ENCODE peak calls at places on chromosomes 1 and 21, in six cellular contexts. O is HCT116, K is testis, G is stomach, R is spleen, M is heart left ventricle. D is an unnamed sample. For H3K4me1, the result is how much of the 10 kb centered on the place peaks cover.

GRCh38 chr1:58264462-58264861 is 282.1 kb downstream of the OMA1 start:
- DNase-seq in O (no peak), M (no peak), K (no peak), G (no peak), R (no peak), D (no peak)

GRCh38 chr1:98903261-98903660 is 101.4 kb downstream of the PLPPR5 start:
- DNase-seq in G (no peak), R (no peak), O (no peak), K (no peak), M (no peak), D (no peak)

GRCh38 chr1:226550671-226551041 is 2.1 kb downstream of the STUM start:
- DNase-seq in R (no peak), G (no peak), O (no peak), M (no peak), K (no peak), D (no peak)

GRCh38 chr1:232218955-232219865 is 410.7 kb downstream of the SIPA1L2 start:
- DNase-seq in K (peak), O (no peak), G (peak), M (peak), R (no peak), D (no peak)

GRCh38 chr1:66585002-66585401 is 51.0 kb downstream of the SGIP1 start:
- DNase-seq in M (no peak), O (no peak), G (no peak), R (no peak), K (no peak), D (no peak)

GRCh38 chr1:160520999-160521398 is 2.1 kb downstream of the SLAMF6 start:
- DNase-seq in M (no peak), K (no peak), G (no peak), R (no peak), O (no peak), D (no peak)

GRCh38 chr1:185401019-185401418 is 84.0 kb upstream of the IVNS1ABP start:
- DNase-seq in G (no peak), O (no peak), K (no peak), M (no peak), R (no peak), D (no peak)

GRCh38 chr1:205849619-205850355 is at the start of gene PM20D1:
- DNase-seq in O (no peak), K (peak), R (peak), G (peak), M (peak), D (peak)

GRCh38 chr1:156896490-156897033 is 3.0 kb downstream of the PEAR1 start:
- DNase-seq in O (peak), R (no peak), K (no peak), M (peak), G (no peak), D (no peak)

GRCh38 chr1:58047265-58047858 is 499.2 kb downstream of the OMA1 start:
- DNase-seq in R (no peak), K (peak), O (no peak), G (no peak), M (no peak), D (peak)

GRCh38 chr1:112337028-112337531 is 58.9 kb upstream of the CTTNBP2NL start:
- DNase-seq in M (peak), R (no peak), K (peak), O (peak), G (peak), D (no peak)

GRCh38 chr1:104092698-104093097 is 343.0 kb downstream of the AMY1C start:
- DNase-seq in K (no peak), O (no peak), M (no peak), R (no peak), G (no peak), D (no peak)

GRCh38 chr1:201582977-201583376 is 44.0 kb downstream of the NAV1 start:
- DNase-seq in R (peak), O (no peak), K (no peak), M (no peak), G (no peak), D (no peak)

GRCh38 chr1:56688522-56689026 is 43.5 kb downstream of the PRKAA2 start:
- DNase-seq in R (no peak), G (no peak), K (no peak), M (no peak), O (peak), D (no peak)

GRCh38 chr1:14941865-14942264 is 211.7 kb upstream of the TMEM51 start:
- DNase-seq in R (no peak), O (no peak), K (no peak), G (no peak), M (no peak), D (no peak)

GRCh38 chr1:25148673-25149300 is 83.5 kb downstream of the SYF2 start:
- DNase-seq in O (no peak), G (no peak), R (no peak), M (no peak), K (no peak), D (no peak)

GRCh38 chr21:42161401-42161956 is 57.5 kb upstream of the ABCG1 start:
- DNase-seq in R (no peak), K (no peak), M (no peak), O (no peak), G (no peak), D (peak)

GRCh38 chr1:111660204-111661150 is 40.9 kb downstream of the RAP1A start:
- DNase-seq in R (no peak), O (no peak), M (no peak), K (no peak), G (no peak), D (no peak)

GRCh38 chr1:54417123-54417522 is 10.9 kb upstream of the SSBP3 start:
- DNase-seq in R (no peak), K (no peak), G (no peak), M (no peak), O (no peak), D (no peak)

GRCh38 chr1:191577213-191577612 is 581.0 kb upstream of the RGS18 start:
- DNase-seq in M (no peak), K (no peak), O (no peak), R (no peak), G (no peak), D (no peak)

GRCh38 chr1:8134546-8135235 is 108.6 kb upstream of the ERRFI1 start:
- DNase-seq in M (no peak), O (no peak), G (no peak), K (no peak), R (no peak), D (no peak)

GRCh38 chr21:38853421-38853919 is 47.7 kb downstream of the ETS2 start:
- DNase-seq in G (peak), R (no peak), K (no peak), O (peak), M (no peak), D (no peak)

GRCh38 chr1:207321790-207322530 is 482 bp downstream of the CD55 start:
- DNase-seq in O (no peak), G (no peak), R (no peak), K (peak), M (no peak), D (peak)

GRCh38 chr1:118339431-118340146 is 154.6 kb upstream of the SPAG17 start:
- DNase-seq in O (no peak), R (no peak), M (no peak), K (no peak), G (no peak), D (no peak)

GRCh38 chr1:228141082-228141870 is 1.2 kb downstream of the GUK1 start:
- DNase-seq in M (peak), O (no peak), K (peak), G (peak), R (peak), D (peak)

GRCh38 chr1:12600880-12601633 is 17.0 kb downstream of the DHRS3 start:
- DNase-seq in K (no peak), G (peak), R (no peak), M (peak), O (no peak), D (peak)

GRCh38 chr1:25813071-25813733 is 6.6 kb upstream of the MTFR1L start:
- DNase-seq in O (no peak), R (no peak), M (no peak), G (no peak), K (no peak), D (no peak)

DNA sequence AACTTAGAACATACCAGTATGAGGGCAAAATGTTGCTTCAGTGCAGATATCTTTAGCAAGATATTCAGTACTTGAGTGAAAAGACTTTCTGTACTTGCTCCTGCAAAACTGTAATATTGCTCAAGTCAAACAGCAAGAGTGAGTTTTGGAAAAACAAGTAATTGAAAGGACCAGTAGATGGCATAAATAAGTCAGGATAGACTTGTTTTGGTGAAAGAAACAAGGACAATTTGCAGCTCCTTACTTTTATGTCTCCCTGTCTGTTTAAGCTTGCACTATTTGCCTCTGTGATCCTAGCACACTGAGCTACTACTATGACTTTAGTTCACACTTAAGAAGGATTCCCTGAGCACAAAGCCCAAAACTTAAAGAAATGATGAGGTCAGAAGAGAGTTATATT is 39.1 kb downstream of the IFI44 start:
- DNase-seq in K (no peak), O (no peak), M (no peak), G (no peak), R (no peak), D (no peak)
- TF ChIP-seq CTCF in K (no peak), O (no peak), M (no peak), G (no peak), R (no peak), D (no peak)

GRCh38 chr1:238336531-238336930 is 445.8 kb upstream of the ZP4 start:
- DNase-seq in O (no peak), G (no peak), R (no peak), K (no peak), M (no peak), D (no peak)
- H3K4me1 ChIP-seq in O (under half), G (under half), R (under half), K (under half), M (under half), D (under half)

GRCh38 chr1:10210841-10211804 is 753 bp downstream of the KIF1B start:
- DNase-seq in K (peak), R (peak), M (peak), G (peak), O (peak), D (peak)
- TF ChIP-seq POLR2A in K (no peak), R (no peak), M (no peak), G (no peak), O (no peak), D (peak)

DNA sequence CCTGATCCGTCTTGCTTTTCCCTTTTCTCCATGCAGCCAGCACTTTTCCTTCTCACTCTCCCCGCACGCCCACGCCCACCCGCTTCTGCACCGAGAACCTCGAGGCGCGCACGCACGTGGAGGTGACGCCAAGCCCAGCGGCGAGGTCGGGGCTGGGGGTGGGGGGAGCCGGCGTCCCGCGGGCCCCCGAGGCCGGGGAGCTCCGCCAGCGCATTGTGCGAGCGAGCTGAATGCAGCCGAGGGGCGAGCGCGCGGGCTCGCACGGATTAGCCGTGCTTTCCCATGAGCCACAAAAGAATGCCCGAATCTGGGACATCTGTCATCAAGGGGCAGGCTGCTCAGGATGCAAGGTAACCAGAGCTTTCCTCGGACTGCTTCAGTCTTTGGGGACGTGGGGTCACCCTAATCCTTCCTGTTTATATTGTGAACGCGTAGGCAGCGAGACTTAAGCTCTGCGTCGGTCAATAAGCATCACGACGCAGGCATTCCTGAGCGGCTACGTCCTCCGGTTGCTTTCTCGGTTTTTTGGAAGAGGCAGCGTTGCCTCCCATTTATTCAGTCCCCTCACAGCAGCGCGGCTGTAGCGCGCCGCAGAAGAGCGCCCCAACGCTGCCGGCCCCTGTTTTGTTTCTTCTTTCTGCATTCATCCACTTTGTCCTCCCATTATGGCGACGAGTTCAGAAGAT is 67.3 kb upstream of the AKT3 start:
- DNase-seq in R (peak), O (no peak), G (no peak), K (peak), M (peak), D (no peak)
- TF ChIP-seq CTCF in R (no peak), O (no peak), G (no peak), K (no peak), M (no peak), D (no peak)

GRCh38 chr1:31423418-31423947 is 10.5 kb downstream of the SERINC2 start:
- DNase-seq in R (peak), G (no peak), M (no peak), K (no peak), O (no peak), D (peak)
- H3K4me1 ChIP-seq in R (under half), G (under half), M (under half), K (under half), O (under half), D (under half)

DNA sequence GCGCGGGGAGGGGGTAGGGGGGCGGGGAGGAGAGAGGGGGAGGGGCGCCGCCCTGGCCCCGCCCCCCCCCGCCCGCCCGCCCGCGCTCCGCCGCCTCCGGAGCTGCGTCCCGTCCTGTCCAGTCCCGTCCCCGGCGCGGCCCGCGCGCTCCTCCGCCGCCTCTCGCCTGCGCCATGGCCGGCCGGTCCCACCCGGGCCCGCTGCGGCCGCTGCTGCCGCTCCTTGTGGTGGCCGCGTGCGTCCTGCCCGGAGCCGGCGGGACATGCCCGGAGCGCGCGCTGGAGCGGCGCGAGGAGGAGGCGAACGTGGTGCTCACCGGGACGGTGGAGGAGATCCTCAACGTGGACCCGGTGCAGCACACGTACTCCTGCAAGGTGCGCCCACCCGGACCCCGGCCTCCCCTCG is at the start of gene AGRN:
- DNase-seq in O (no peak), K (no peak), G (no peak), R (peak), M (peak), D (no peak)
- TF ChIP-seq POLR2A in O (no peak), K (no peak), G (no peak), R (no peak), M (no peak), D (peak)

DNA sequence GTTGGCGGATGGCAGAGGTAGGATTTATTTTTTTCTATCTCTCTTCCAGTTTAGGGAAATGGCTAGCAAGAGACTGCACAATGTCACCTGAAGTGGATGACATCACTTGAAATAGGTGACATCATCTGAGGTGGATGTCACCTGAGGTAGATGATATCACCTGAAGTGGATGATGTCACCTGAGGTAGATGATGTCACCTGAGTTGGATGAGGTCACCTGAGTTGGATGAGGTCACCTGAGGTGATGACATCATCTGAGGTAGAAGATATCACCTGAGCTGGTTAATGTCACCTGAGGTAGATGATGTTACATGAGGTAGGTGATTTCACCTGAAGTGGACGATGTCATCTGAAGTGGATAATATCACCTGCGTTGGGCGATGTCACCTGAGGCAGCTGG is 413.4 kb downstream of the DSCAM start:
- DNase-seq in G (no peak), M (no peak), O (no peak), K (no peak), R (no peak), D (no peak)
- TF ChIP-seq CTCF in G (no peak), M (no peak), O (no peak), K (no peak), R (no peak), D (no peak)

GRCh38 chr1:1873186-1873585 is 17.7 kb downstream of the GNB1 start:
- DNase-seq in M (peak), G (peak), R (peak), O (no peak), K (peak), D (no peak)
- H3K4me1 ChIP-seq in M (half or more), G (under half), R (half or more), O (under half), K (under half), D (under half)

D was measured in Peyer's patch.